ENCODE peak calls at places on chromosomes 16 and 17, in eight cellular contexts. Q is naive thymus-derived CD8-positive, alpha-beta T cell; P is GM03348; X is GM19239; F is type B pancreatic cell; W is NCI-H460; E is MV-4-11; Z is activated CD4-positive, alpha-beta T cell treated with anti-CD3 and anti-CD28 coated beads, Interleukin-2, amount 50 U/mL, for 1 hour. C is an unnamed sample.
A peak's percentile ranks its signal among the peaks of the same experiment; 100 is the strongest.

GRCh38 chr16:50950955-50951354 is 200.1 kb downstream of the SALL1 start:
- DNase-seq in Z (no peak), X (no peak), P (no peak), W (no peak), F (no peak), E (no peak), Q (no peak), C (no peak)

GRCh38 chr17:72826602-72827001 is 265.9 kb downstream of the SLC39A11 start:
- DNase-seq in Q (no peak), Z (no peak), P (no peak), W (no peak), E (no peak), X (no peak), F (no peak), C (no peak)

GRCh38 chr16:20868890-20869289 is 31.3 kb downstream of the DCUN1D3 start:
- DNase-seq in F (no peak), Q (no peak), E (no peak), P (peak; percentile 83), Z (no peak), W (no peak), X (no peak), C (no peak)

GRCh38 chr17:42266918-42267766 is 9.0 kb downstream of the STAT5B start:
- DNase-seq in Q (no peak), P (no peak), Z (peak; percentile 44), W (peak; percentile 91), E (peak; percentile 37), X (no peak), F (no peak), C (no peak)

GRCh38 chr17:50055055-50055425 is 870 bp upstream of the ITGA3 start:
- DNase-seq in W (peak; percentile 18), Q (no peak), E (no peak), X (no peak), F (no peak), Z (no peak), P (peak; percentile 39), C (peak; percentile 22)

GRCh38 chr17:68785565-68786486 is 169.4 kb downstream of the ABCA8 start:
- DNase-seq in Q (no peak), W (no peak), P (no peak), F (no peak), X (no peak), E (no peak), Z (no peak), C (no peak)

GRCh38 chr16:87708181-87708580 is 57.6 kb downstream of the KLHDC4 start:
- DNase-seq in W (no peak), Q (no peak), X (no peak), F (no peak), E (no peak), Z (no peak), P (no peak), C (no peak)

GRCh38 chr17:73011016-73011486 is 81.4 kb downstream of the SLC39A11 start:
- DNase-seq in F (no peak), Z (no peak), P (no peak), X (no peak), E (no peak), Q (no peak), W (no peak), C (no peak)

GRCh38 chr16:83802135-83802534 is 5.6 kb upstream of the HSBP1 start:
- DNase-seq in E (no peak), P (peak; percentile 63), X (peak; percentile 36), Q (no peak), F (no peak), W (no peak), Z (no peak), C (no peak)

GRCh38 chr17:4365628-4366311 is 705 bp downstream of the UBE2G1 start:
- DNase-seq in F (peak; percentile 77), W (peak; percentile 3), Z (no peak), E (no peak), X (no peak), Q (peak; percentile 38), P (peak; percentile 42), C (peak; percentile 40)

GRCh38 chr17:77504652-77505459 is 364.1 kb downstream of the SEC14L1 start:
- DNase-seq in Z (no peak), W (no peak), P (no peak), F (no peak), X (no peak), E (no peak), Q (no peak), C (no peak)

GRCh38 chr17:1830288-1830687 is 483 bp downstream of the RPA1 start:
- DNase-seq in Q (no peak), X (no peak), F (no peak), W (no peak), E (no peak), P (no peak), Z (peak; percentile 7), C (no peak)

GRCh38 chr17:82599674-82600661 is 48.3 kb downstream of the WDR45B start:
- DNase-seq in X (no peak), F (no peak), E (no peak), Z (no peak), W (no peak), P (no peak), Q (no peak), C (peak; percentile 70)

GRCh38 chr17:47254403-47254943 is 846 bp downstream of the ITGB3 start:
- DNase-seq in Q (no peak), P (no peak), E (no peak), X (no peak), W (no peak), F (no peak), Z (no peak), C (no peak)

GRCh38 chr16:4900750-4901149 is 36.2 kb downstream of the PPL start:
- DNase-seq in W (no peak), P (no peak), F (no peak), E (no peak), X (no peak), Z (no peak), Q (no peak), C (no peak)

GRCh38 chr16:67661101-67661661 is 421 bp downstream of the PARD6A start:
- DNase-seq in W (no peak), X (no peak), P (peak; percentile 39), Z (no peak), Q (no peak), E (peak; percentile 32), F (no peak), C (peak; percentile 37)

GRCh38 chr16:86171329-86171728 is 272.4 kb downstream of the IRF8 start:
- DNase-seq in Q (no peak), P (no peak), F (no peak), X (no peak), W (no peak), E (no peak), Z (no peak), C (no peak)

GRCh38 chr17:41127371-41127770 is 3.4 kb upstream of the KRTAP4-12 start:
- DNase-seq in Q (no peak), W (no peak), P (no peak), Z (no peak), X (no peak), F (no peak), E (no peak), C (no peak)

GRCh38 chr16:70388281-70388680 is 41.6 kb downstream of the DDX19A start:
- DNase-seq in F (no peak), E (no peak), W (no peak), Z (no peak), P (no peak), X (no peak), Q (no peak), C (no peak)

GRCh38 chr17:72447251-72447640 is 326.4 kb downstream of the SOX9 start:
- DNase-seq in E (no peak), Q (no peak), X (no peak), Z (no peak), W (no peak), F (no peak), P (no peak), C (no peak)

GRCh38 chr16:66254751-66255150 is 111.7 kb upstream of the CDH5 start:
- DNase-seq in X (no peak), E (no peak), P (no peak), W (no peak), F (no peak), Z (no peak), Q (no peak), C (no peak)

GRCh38 chr16:30526137-30526822 is at the start of gene ZNF768:
- DNase-seq in Q (peak; percentile 37), Z (peak; percentile 15), P (peak; percentile 90), X (peak; percentile 67), E (no peak), W (peak; percentile 37), F (no peak), C (peak; percentile 57)

GRCh38 chr17:17681744-17682292 is 560 bp downstream of the RAI1 start:
- DNase-seq in P (peak; percentile 61), X (no peak), W (no peak), F (no peak), E (no peak), Q (peak; percentile 52), Z (peak; percentile 41), C (peak; percentile 48)

GRCh38 chr16:70510216-70510615 is 13.1 kb downstream of the COG4 start:
- DNase-seq in W (no peak), P (no peak), Z (no peak), F (no peak), Q (no peak), X (no peak), E (no peak), C (no peak)

GRCh38 chr17:6455321-6455705 is 11.1 kb downstream of the PIMREG start:
- DNase-seq in Z (peak; percentile 37), E (no peak), W (no peak), Q (peak; percentile 30), P (no peak), X (peak; percentile 61), F (no peak), C (peak; percentile 55)

GRCh38 chr16:85636234-85636812 is 23.2 kb downstream of the GSE1 start:
- DNase-seq in W (no peak), X (no peak), P (no peak), E (no peak), Z (no peak), Q (no peak), F (no peak), C (no peak)

GRCh38 chr16:31513126-31513525 is 4.9 kb upstream of the RUSF1 start:
- DNase-seq in X (no peak), F (no peak), P (peak; percentile 28), Z (no peak), W (no peak), Q (no peak), E (no peak), C (no peak)

GRCh38 chr17:66652840-66653507 is 181.9 kb upstream of the CACNG5 start:
- DNase-seq in P (no peak), Q (no peak), F (no peak), W (no peak), Z (no peak), X (no peak), E (no peak), C (no peak)

GRCh38 chr16:2233872-2234812 is 2.1 kb upstream of the DNASE1L2 start:
- DNase-seq in E (no peak), Z (no peak), W (no peak), F (no peak), X (no peak), P (no peak), Q (no peak), C (peak; percentile 39)

GRCh38 chr17:76452102-76452645 is 778 bp downstream of the UBE2O start:
- DNase-seq in W (no peak), X (no peak), P (peak; percentile 56), F (no peak), Q (no peak), E (no peak), Z (peak; percentile 8), C (peak; percentile 46)

GRCh38 chr16:54936979-54937672 is 6.5 kb downstream of the IRX5 start:
- DNase-seq in E (peak; percentile 19), P (peak; percentile 86), Q (no peak), W (no peak), X (no peak), Z (no peak), F (peak; percentile 84), C (no peak)

GRCh38 chr17:10649031-10649430 is 8.1 kb downstream of the MYH3 start:
- DNase-seq in F (no peak), W (no peak), Q (no peak), Z (no peak), E (no peak), X (no peak), P (peak; percentile 14), C (no peak)

GRCh38 chr16:67926181-67926742 is 5.4 kb downstream of the CTRL start:
- DNase-seq in Q (no peak), X (no peak), F (no peak), E (no peak), P (no peak), Z (no peak), W (no peak), C (peak; percentile 26)

GRCh38 chr16:80294172-80294571 is 246.6 kb upstream of the DYNLRB2 start:
- DNase-seq in W (no peak), F (no peak), Z (no peak), Q (no peak), E (no peak), X (no peak), P (no peak), C (no peak)